ENCODE peak calls at places on chromosomes 5 and 9, in ten cellular contexts. E, D, U, X, C, Z, N, I, J and P are unnamed samples.

GRCh38 chr5:130871346-130872086 is 293.5 kb downstream of the HINT1 start:
- DNase-seq in E (peak), D (no peak), U (no peak), X (no peak), C (peak), Z (peak), N (peak), I (peak), J (peak), P (peak)

GRCh38 chr5:178770621-178771020 is 40.2 kb upstream of the ZNF354A start:
- DNase-seq in E (no peak), D (no peak), U (peak), X (no peak), C (no peak), Z (no peak), N (no peak), I (no peak), J (no peak), P (no peak)

GRCh38 chr5:179623906-179624741 is 653 bp upstream of the HNRNPH1 start:
- DNase-seq in E (no peak), D (no peak), U (peak), X (no peak), C (peak), Z (peak), N (no peak), I (peak), J (no peak), P (peak)

GRCh38 chr5:147748590-147748989 is 33.9 kb downstream of the JAKMIP2 start:
- DNase-seq in E (no peak), D (no peak), U (no peak), X (no peak), C (no peak), Z (no peak), N (no peak), I (no peak), J (no peak), P (no peak)

GRCh38 chr9:106691629-106692028 is 171.3 kb upstream of the ZNF462 start:
- DNase-seq in E (no peak), D (no peak), U (no peak), X (no peak), C (no peak), Z (no peak), N (no peak), I (peak), J (no peak), P (no peak)

GRCh38 chr5:104347119-104347708 is 784.6 kb upstream of the NUDT12 start:
- DNase-seq in E (no peak), D (no peak), U (no peak), X (no peak), C (peak), Z (no peak), N (peak), I (peak), J (peak), P (no peak)

GRCh38 chr5:75034137-75034739 is 18.1 kb downstream of the GCNT4 start:
- DNase-seq in E (no peak), D (no peak), U (no peak), X (no peak), C (no peak), Z (no peak), N (no peak), I (no peak), J (no peak), P (no peak)

GRCh38 chr5:55850839-55851674 is at the start of gene IL31RA:
- DNase-seq in E (no peak), D (peak), U (no peak), X (no peak), C (peak), Z (no peak), N (peak), I (peak), J (no peak), P (peak)

GRCh38 chr5:127228540-127229184 is 61.9 kb upstream of the MEGF10 start:
- DNase-seq in E (no peak), D (no peak), U (peak), X (no peak), C (no peak), Z (no peak), N (no peak), I (no peak), J (no peak), P (no peak)

GRCh38 chr9:98081477-98082219 is 25.1 kb downstream of the NANS start:
- DNase-seq in E (no peak), D (no peak), U (no peak), X (no peak), C (no peak), Z (no peak), N (peak), I (peak), J (no peak), P (peak)

GRCh38 chr5:129097498-129098296 is 3.1 kb downstream of the ISOC1 start:
- DNase-seq in E (no peak), D (no peak), U (no peak), X (no peak), C (no peak), Z (no peak), N (no peak), I (no peak), J (no peak), P (no peak)

DNA sequence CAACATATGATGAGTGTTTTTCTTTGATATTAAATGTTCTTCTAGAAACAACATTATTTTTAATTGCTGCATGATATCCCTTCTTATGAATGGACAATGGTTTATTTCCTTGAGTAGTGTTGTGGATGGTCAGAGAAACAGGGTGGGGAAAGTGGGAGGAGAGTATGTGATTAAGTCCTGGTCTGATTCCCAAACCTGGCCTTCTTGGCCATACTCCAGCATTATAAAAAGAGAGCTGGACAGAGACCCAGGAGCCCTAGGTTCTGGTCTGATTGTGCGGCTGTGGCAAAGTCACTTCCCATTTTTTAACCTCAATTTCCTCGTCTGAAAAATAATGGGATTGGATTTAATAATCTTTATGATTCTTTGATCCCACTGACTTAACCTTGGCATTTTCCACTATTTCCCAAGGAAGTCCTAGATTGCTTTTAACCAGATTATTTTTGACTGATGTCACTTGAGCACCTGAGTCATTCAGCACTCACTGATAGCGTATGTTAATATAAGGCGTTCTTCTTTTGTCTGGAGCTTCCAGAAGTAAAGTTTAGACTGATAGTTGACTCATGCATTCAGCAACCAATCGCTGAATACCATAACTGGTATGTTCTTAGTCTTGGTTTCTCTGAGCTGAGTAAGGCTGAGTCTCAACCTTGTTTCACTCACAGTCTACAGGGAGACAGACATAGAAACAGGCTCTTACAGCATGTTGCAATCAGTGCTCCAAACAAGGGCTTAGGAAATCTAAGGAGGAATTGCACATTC is 26.2 kb downstream of the OSMR start:
- DNase-seq in E (peak), D (peak), U (no peak), X (no peak), C (peak), Z (no peak), N (peak), I (peak), J (no peak), P (peak)
- H3K4me3 ChIP-seq in E (no peak), D (no peak), U (no peak), X (no peak), C (no peak), Z (no peak), N (no peak), I (no peak), J (no peak), P (no peak)

DNA sequence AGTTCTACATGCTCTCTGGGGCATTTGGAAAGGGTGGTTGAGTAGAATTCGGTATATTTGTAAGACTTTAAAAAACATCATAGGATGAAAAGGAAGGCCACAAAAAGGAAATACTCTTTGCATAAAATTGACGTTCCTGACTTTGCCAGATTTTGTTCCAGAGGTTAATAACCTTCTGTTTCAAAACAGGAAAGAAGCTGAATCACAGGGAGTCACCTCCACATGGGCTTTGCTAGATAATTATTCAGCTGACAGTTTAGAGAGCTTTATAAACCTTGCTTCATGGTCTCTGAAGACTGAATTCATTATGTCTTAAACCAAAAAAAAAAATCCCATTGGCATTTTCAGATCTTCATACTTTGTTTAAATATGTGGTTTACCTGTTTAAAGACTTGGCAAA is 203.7 kb downstream of the SEMA6A start:
- DNase-seq in E (no peak), D (no peak), U (no peak), X (no peak), C (no peak), Z (no peak), N (no peak), I (peak), J (no peak), P (peak)
- H3K4me3 ChIP-seq in E (no peak), D (no peak), U (no peak), X (no peak), C (no peak), Z (no peak), N (no peak), I (no peak), J (no peak), P (no peak)

DNA sequence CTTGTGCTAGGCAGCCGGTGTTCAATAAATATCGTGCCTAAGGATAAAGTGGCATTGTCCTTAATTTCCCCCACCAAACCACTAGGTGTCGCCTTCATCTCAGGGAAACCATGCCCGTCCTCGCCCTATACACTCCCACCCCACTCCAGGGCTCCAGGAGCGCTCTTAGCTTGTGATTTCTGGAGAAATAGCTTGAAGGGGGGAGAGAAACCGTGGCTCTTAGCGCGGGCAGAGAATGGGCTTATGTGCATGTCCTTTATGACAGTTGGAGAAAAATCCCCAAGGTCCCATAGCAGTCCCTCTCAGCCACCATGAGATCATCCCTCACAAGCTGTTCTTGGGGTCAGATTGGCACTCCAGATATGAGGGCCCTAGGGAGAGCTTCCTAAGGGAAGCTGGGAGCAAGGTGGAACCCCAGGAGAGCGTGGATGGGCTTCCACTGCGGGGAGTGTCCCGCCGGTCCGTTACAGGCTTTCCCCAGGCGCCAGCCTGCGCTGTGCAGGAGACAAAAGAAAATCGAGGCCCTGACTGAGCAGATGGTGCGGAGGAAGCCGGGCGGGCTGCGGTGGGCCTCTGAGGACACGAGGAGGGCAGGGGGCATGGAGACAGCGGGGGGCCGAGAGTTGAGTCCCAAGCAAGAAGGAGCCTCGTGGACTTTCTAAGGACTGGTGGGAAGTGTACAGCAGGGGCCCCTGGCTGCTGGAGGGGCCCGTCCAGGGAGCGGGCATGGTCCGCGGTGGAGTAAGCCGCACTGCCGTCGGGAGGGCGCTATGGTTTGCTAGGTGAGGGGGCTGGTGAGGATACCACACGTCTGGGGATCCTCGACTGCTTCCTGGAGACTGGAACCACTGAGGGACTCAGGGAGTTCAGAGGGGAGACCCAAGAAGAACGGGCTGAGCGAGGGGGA is 753 bp upstream of the NPR2 start:
- DNase-seq in E (peak), D (peak), U (peak), X (no peak), C (peak), Z (peak), N (peak), I (peak), J (peak), P (peak)
- H3K4me3 ChIP-seq in E (peak), D (no peak), U (peak), X (peak), C (peak), Z (peak), N (no peak), I (peak), J (no peak), P (peak)

GRCh38 chr9:107732781-107733529 is 243.4 kb upstream of the KLF4 start:
- DNase-seq in E (peak), D (no peak), U (no peak), X (no peak), C (no peak), Z (no peak), N (no peak), I (peak), J (no peak), P (no peak)
- H3K4me3 ChIP-seq in E (peak), D (peak), U (peak), X (peak), C (no peak), Z (peak), N (no peak), I (no peak), J (peak), P (peak)

GRCh38 chr5:4511996-4512656 is 628.0 kb upstream of the ADAMTS16 start:
- DNase-seq in E (peak), D (no peak), U (no peak), X (no peak), C (no peak), Z (peak), N (peak), I (peak), J (no peak), P (no peak)
- H3K4me3 ChIP-seq in E (no peak), D (no peak), U (no peak), X (no peak), C (no peak), Z (peak), N (no peak), I (no peak), J (no peak), P (no peak)

DNA sequence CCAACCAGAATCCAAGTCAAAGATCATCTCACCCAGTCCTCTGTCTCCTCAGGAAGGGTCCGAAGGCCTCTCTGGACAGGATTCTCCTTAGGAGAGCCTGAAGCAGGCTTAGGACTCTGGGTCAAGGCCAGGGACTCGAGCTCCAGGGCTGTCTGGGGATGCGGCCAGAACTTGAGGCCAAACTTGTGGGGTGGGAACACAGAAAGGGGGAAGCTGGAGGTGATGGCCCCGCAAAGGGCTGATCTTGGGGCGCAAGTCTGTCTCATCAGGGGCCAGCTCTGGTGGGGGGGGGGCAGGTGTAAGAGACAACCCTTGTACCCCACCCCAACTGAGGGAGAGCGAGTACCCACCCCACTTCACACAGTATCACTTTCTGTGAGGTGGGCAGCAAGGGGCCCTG is 109.8 kb downstream of the PSD2 start:
- DNase-seq in E (no peak), D (no peak), U (no peak), X (no peak), C (no peak), Z (no peak), N (no peak), I (no peak), J (no peak), P (no peak)
- H3K4me3 ChIP-seq in E (no peak), D (no peak), U (no peak), X (peak), C (no peak), Z (no peak), N (no peak), I (no peak), J (no peak), P (no peak)